ENCODE peak calls at places on chromosomes 2 and 18, in eight cellular contexts. One of them, this sample, is unnamed.

GRCh38 chr2:127429844-127430425 is 11.7 kb downstream of the PROC start:
- DNase-seq in stimulated activated naive CD8-positive, alpha-beta T cell treated with anti-CD3 and anti-CD28 coated beads, Interleukin-15, Interleukin-2, amounts not matched to agents 100 U/mL and 50 U/mL, for 24 hours: no peak
- DNase-seq in activated CD4-positive, alpha-beta memory T cell treated with anti-CD3 and anti-CD28 coated beads, Interleukin-2, amount 10 ng/mL, durations not matched to agents 7 days and 5 days: peak; percentile 2
- DNase-seq in CD8-positive, alpha-beta T cell: no peak
- DNase-seq in germinal center: no peak
- DNase-seq in GM04504: no peak
- DNase-seq in A549: no peak
- DNase-seq in renal cortical epithelial cell: no peak
- DNase-seq in this sample: no peak

GRCh38 chr2:24707141-24707540 is 86.0 kb downstream of the PTRHD1 start:
- DNase-seq in stimulated activated naive CD8-positive, alpha-beta T cell treated with anti-CD3 and anti-CD28 coated beads, Interleukin-15, Interleukin-2, amounts not matched to agents 100 U/mL and 50 U/mL, for 24 hours: no peak
- DNase-seq in GM04504: no peak
- DNase-seq in A549: no peak
- DNase-seq in activated CD4-positive, alpha-beta memory T cell treated with anti-CD3 and anti-CD28 coated beads, Interleukin-2, amount 10 ng/mL, durations not matched to agents 7 days and 5 days: no peak
- DNase-seq in renal cortical epithelial cell: no peak
- DNase-seq in CD8-positive, alpha-beta T cell: no peak
- DNase-seq in germinal center: no peak
- DNase-seq in this sample: no peak

GRCh38 chr2:11547912-11548497 is 14.2 kb downstream of the GREB1 start:
- DNase-seq in renal cortical epithelial cell: no peak
- DNase-seq in GM04504: no peak
- DNase-seq in germinal center: no peak
- DNase-seq in stimulated activated naive CD8-positive, alpha-beta T cell treated with anti-CD3 and anti-CD28 coated beads, Interleukin-15, Interleukin-2, amounts not matched to agents 100 U/mL and 50 U/mL, for 24 hours: no peak
- DNase-seq in CD8-positive, alpha-beta T cell: no peak
- DNase-seq in A549: no peak
- DNase-seq in activated CD4-positive, alpha-beta memory T cell treated with anti-CD3 and anti-CD28 coated beads, Interleukin-2, amount 10 ng/mL, durations not matched to agents 7 days and 5 days: no peak
- DNase-seq in this sample: no peak

GRCh38 chr2:216632952-216633615 is at the start of gene IGFBP2:
- DNase-seq in germinal center: peak; percentile 32
- DNase-seq in renal cortical epithelial cell: no peak
- DNase-seq in GM04504: no peak
- DNase-seq in A549: peak; percentile 41
- DNase-seq in activated CD4-positive, alpha-beta memory T cell treated with anti-CD3 and anti-CD28 coated beads, Interleukin-2, amount 10 ng/mL, durations not matched to agents 7 days and 5 days: no peak
- DNase-seq in stimulated activated naive CD8-positive, alpha-beta T cell treated with anti-CD3 and anti-CD28 coated beads, Interleukin-15, Interleukin-2, amounts not matched to agents 100 U/mL and 50 U/mL, for 24 hours: peak; percentile 63
- DNase-seq in CD8-positive, alpha-beta T cell: no peak
- DNase-seq in this sample: peak; percentile 32

GRCh38 chr18:65017372-65017760 is 733.4 kb upstream of the CDH7 start:
- DNase-seq in A549: no peak
- DNase-seq in stimulated activated naive CD8-positive, alpha-beta T cell treated with anti-CD3 and anti-CD28 coated beads, Interleukin-15, Interleukin-2, amounts not matched to agents 100 U/mL and 50 U/mL, for 24 hours: no peak
- DNase-seq in renal cortical epithelial cell: no peak
- DNase-seq in GM04504: no peak
- DNase-seq in activated CD4-positive, alpha-beta memory T cell treated with anti-CD3 and anti-CD28 coated beads, Interleukin-2, amount 10 ng/mL, durations not matched to agents 7 days and 5 days: no peak
- DNase-seq in germinal center: no peak
- DNase-seq in CD8-positive, alpha-beta T cell: no peak
- DNase-seq in this sample: no peak

GRCh38 chr2:234310166-234310565 is 186.7 kb downstream of the ARL4C start:
- DNase-seq in GM04504: no peak
- DNase-seq in stimulated activated naive CD8-positive, alpha-beta T cell treated with anti-CD3 and anti-CD28 coated beads, Interleukin-15, Interleukin-2, amounts not matched to agents 100 U/mL and 50 U/mL, for 24 hours: no peak
- DNase-seq in activated CD4-positive, alpha-beta memory T cell treated with anti-CD3 and anti-CD28 coated beads, Interleukin-2, amount 10 ng/mL, durations not matched to agents 7 days and 5 days: no peak
- DNase-seq in CD8-positive, alpha-beta T cell: no peak
- DNase-seq in A549: no peak
- DNase-seq in renal cortical epithelial cell: no peak
- DNase-seq in germinal center: no peak
- DNase-seq in this sample: no peak

GRCh38 chr18:36095936-36096519 is 28.7 kb upstream of the RPRD1A start:
- DNase-seq in renal cortical epithelial cell: peak; percentile 80
- DNase-seq in A549: peak; percentile 10
- DNase-seq in activated CD4-positive, alpha-beta memory T cell treated with anti-CD3 and anti-CD28 coated beads, Interleukin-2, amount 10 ng/mL, durations not matched to agents 7 days and 5 days: no peak
- DNase-seq in stimulated activated naive CD8-positive, alpha-beta T cell treated with anti-CD3 and anti-CD28 coated beads, Interleukin-15, Interleukin-2, amounts not matched to agents 100 U/mL and 50 U/mL, for 24 hours: no peak
- DNase-seq in CD8-positive, alpha-beta T cell: no peak
- DNase-seq in GM04504: peak; percentile 34
- DNase-seq in germinal center: peak; percentile 40
- DNase-seq in this sample: no peak

GRCh38 chr2:85662899-85663683 is 4.9 kb downstream of the SFTPB start:
- DNase-seq in CD8-positive, alpha-beta T cell: no peak
- DNase-seq in GM04504: peak; percentile 84
- DNase-seq in activated CD4-positive, alpha-beta memory T cell treated with anti-CD3 and anti-CD28 coated beads, Interleukin-2, amount 10 ng/mL, durations not matched to agents 7 days and 5 days: no peak
- DNase-seq in stimulated activated naive CD8-positive, alpha-beta T cell treated with anti-CD3 and anti-CD28 coated beads, Interleukin-15, Interleukin-2, amounts not matched to agents 100 U/mL and 50 U/mL, for 24 hours: no peak
- DNase-seq in renal cortical epithelial cell: peak; percentile 98
- DNase-seq in A549: no peak
- DNase-seq in germinal center: no peak
- DNase-seq in this sample: no peak

GRCh38 chr18:46459789-46460455 is 197.1 kb downstream of the LOXHD1 start:
- DNase-seq in activated CD4-positive, alpha-beta memory T cell treated with anti-CD3 and anti-CD28 coated beads, Interleukin-2, amount 10 ng/mL, durations not matched to agents 7 days and 5 days: no peak
- DNase-seq in A549: no peak
- DNase-seq in renal cortical epithelial cell: no peak
- DNase-seq in CD8-positive, alpha-beta T cell: no peak
- DNase-seq in germinal center: no peak
- DNase-seq in GM04504: no peak
- DNase-seq in stimulated activated naive CD8-positive, alpha-beta T cell treated with anti-CD3 and anti-CD28 coated beads, Interleukin-15, Interleukin-2, amounts not matched to agents 100 U/mL and 50 U/mL, for 24 hours: no peak
- DNase-seq in this sample: no peak

GRCh38 chr2:188598551-188598950 is 306.9 kb downstream of the GULP1 start:
- DNase-seq in CD8-positive, alpha-beta T cell: no peak
- DNase-seq in GM04504: no peak
- DNase-seq in A549: no peak
- DNase-seq in stimulated activated naive CD8-positive, alpha-beta T cell treated with anti-CD3 and anti-CD28 coated beads, Interleukin-15, Interleukin-2, amounts not matched to agents 100 U/mL and 50 U/mL, for 24 hours: no peak
- DNase-seq in germinal center: no peak
- DNase-seq in renal cortical epithelial cell: peak; percentile 76
- DNase-seq in activated CD4-positive, alpha-beta memory T cell treated with anti-CD3 and anti-CD28 coated beads, Interleukin-2, amount 10 ng/mL, durations not matched to agents 7 days and 5 days: no peak
- DNase-seq in this sample: peak; percentile 49

GRCh38 chr2:156818944-156819343 is 382.8 kb downstream of the GPD2 start:
- DNase-seq in A549: no peak
- DNase-seq in GM04504: no peak
- DNase-seq in renal cortical epithelial cell: no peak
- DNase-seq in CD8-positive, alpha-beta T cell: no peak
- DNase-seq in stimulated activated naive CD8-positive, alpha-beta T cell treated with anti-CD3 and anti-CD28 coated beads, Interleukin-15, Interleukin-2, amounts not matched to agents 100 U/mL and 50 U/mL, for 24 hours: no peak
- DNase-seq in germinal center: no peak
- DNase-seq in activated CD4-positive, alpha-beta memory T cell treated with anti-CD3 and anti-CD28 coated beads, Interleukin-2, amount 10 ng/mL, durations not matched to agents 7 days and 5 days: no peak
- DNase-seq in this sample: no peak

GRCh38 chr2:238614376-238614775 is 187.6 kb downstream of the ASB1 start:
- DNase-seq in GM04504: no peak
- DNase-seq in A549: no peak
- DNase-seq in stimulated activated naive CD8-positive, alpha-beta T cell treated with anti-CD3 and anti-CD28 coated beads, Interleukin-15, Interleukin-2, amounts not matched to agents 100 U/mL and 50 U/mL, for 24 hours: no peak
- DNase-seq in renal cortical epithelial cell: no peak
- DNase-seq in CD8-positive, alpha-beta T cell: no peak
- DNase-seq in activated CD4-positive, alpha-beta memory T cell treated with anti-CD3 and anti-CD28 coated beads, Interleukin-2, amount 10 ng/mL, durations not matched to agents 7 days and 5 days: no peak
- DNase-seq in germinal center: no peak
- DNase-seq in this sample: no peak

GRCh38 chr2:157839162-157839801 is 36.8 kb downstream of the ACVR1 start:
- DNase-seq in GM04504: no peak
- DNase-seq in stimulated activated naive CD8-positive, alpha-beta T cell treated with anti-CD3 and anti-CD28 coated beads, Interleukin-15, Interleukin-2, amounts not matched to agents 100 U/mL and 50 U/mL, for 24 hours: no peak
- DNase-seq in CD8-positive, alpha-beta T cell: no peak
- DNase-seq in germinal center: no peak
- DNase-seq in A549: no peak
- DNase-seq in activated CD4-positive, alpha-beta memory T cell treated with anti-CD3 and anti-CD28 coated beads, Interleukin-2, amount 10 ng/mL, durations not matched to agents 7 days and 5 days: no peak
- DNase-seq in renal cortical epithelial cell: peak; percentile 49
- DNase-seq in this sample: peak; percentile 47

GRCh38 chr2:8378016-8378810 is 303.6 kb upstream of the ID2 start:
- DNase-seq in CD8-positive, alpha-beta T cell: no peak
- DNase-seq in germinal center: peak; percentile 28
- DNase-seq in stimulated activated naive CD8-positive, alpha-beta T cell treated with anti-CD3 and anti-CD28 coated beads, Interleukin-15, Interleukin-2, amounts not matched to agents 100 U/mL and 50 U/mL, for 24 hours: no peak
- DNase-seq in GM04504: no peak
- DNase-seq in renal cortical epithelial cell: no peak
- DNase-seq in activated CD4-positive, alpha-beta memory T cell treated with anti-CD3 and anti-CD28 coated beads, Interleukin-2, amount 10 ng/mL, durations not matched to agents 7 days and 5 days: no peak
- DNase-seq in A549: no peak
- DNase-seq in this sample: no peak

GRCh38 chr2:194383404-194383803 is 1273.6 kb upstream of the SLC39A10 start:
- DNase-seq in germinal center: no peak
- DNase-seq in CD8-positive, alpha-beta T cell: no peak
- DNase-seq in GM04504: no peak
- DNase-seq in renal cortical epithelial cell: no peak
- DNase-seq in activated CD4-positive, alpha-beta memory T cell treated with anti-CD3 and anti-CD28 coated beads, Interleukin-2, amount 10 ng/mL, durations not matched to agents 7 days and 5 days: no peak
- DNase-seq in stimulated activated naive CD8-positive, alpha-beta T cell treated with anti-CD3 and anti-CD28 coated beads, Interleukin-15, Interleukin-2, amounts not matched to agents 100 U/mL and 50 U/mL, for 24 hours: peak; percentile 6
- DNase-seq in A549: no peak
- DNase-seq in this sample: no peak

GRCh38 chr2:36618381-36618780 is 20.4 kb upstream of the FEZ2 start:
- DNase-seq in CD8-positive, alpha-beta T cell: no peak
- DNase-seq in activated CD4-positive, alpha-beta memory T cell treated with anti-CD3 and anti-CD28 coated beads, Interleukin-2, amount 10 ng/mL, durations not matched to agents 7 days and 5 days: no peak
- DNase-seq in A549: peak; percentile 71
- DNase-seq in renal cortical epithelial cell: peak; percentile 77
- DNase-seq in germinal center: peak; percentile 54
- DNase-seq in stimulated activated naive CD8-positive, alpha-beta T cell treated with anti-CD3 and anti-CD28 coated beads, Interleukin-15, Interleukin-2, amounts not matched to agents 100 U/mL and 50 U/mL, for 24 hours: peak; percentile 26
- DNase-seq in GM04504: no peak
- DNase-seq in this sample: no peak

GRCh38 chr18:29840101-29840500 is 1202.4 kb downstream of the DSC3 start:
- DNase-seq in renal cortical epithelial cell: peak; percentile 68
- DNase-seq in stimulated activated naive CD8-positive, alpha-beta T cell treated with anti-CD3 and anti-CD28 coated beads, Interleukin-15, Interleukin-2, amounts not matched to agents 100 U/mL and 50 U/mL, for 24 hours: no peak
- DNase-seq in A549: no peak
- DNase-seq in GM04504: peak; percentile 15
- DNase-seq in activated CD4-positive, alpha-beta memory T cell treated with anti-CD3 and anti-CD28 coated beads, Interleukin-2, amount 10 ng/mL, durations not matched to agents 7 days and 5 days: no peak
- DNase-seq in germinal center: no peak
- DNase-seq in CD8-positive, alpha-beta T cell: no peak
- DNase-seq in this sample: no peak

GRCh38 chr2:178514664-178515063 is 34.4 kb downstream of the PLEKHA3 start:
- DNase-seq in germinal center: no peak
- DNase-seq in renal cortical epithelial cell: peak; percentile 91
- DNase-seq in A549: no peak
- DNase-seq in stimulated activated naive CD8-positive, alpha-beta T cell treated with anti-CD3 and anti-CD28 coated beads, Interleukin-15, Interleukin-2, amounts not matched to agents 100 U/mL and 50 U/mL, for 24 hours: peak; percentile 23
- DNase-seq in activated CD4-positive, alpha-beta memory T cell treated with anti-CD3 and anti-CD28 coated beads, Interleukin-2, amount 10 ng/mL, durations not matched to agents 7 days and 5 days: peak; percentile 58
- DNase-seq in GM04504: peak; percentile 20
- DNase-seq in CD8-positive, alpha-beta T cell: no peak
- DNase-seq in this sample: no peak

GRCh38 chr2:178920916-178921513 is 113.8 kb upstream of the TTN start:
- DNase-seq in renal cortical epithelial cell: no peak
- DNase-seq in GM04504: no peak
- DNase-seq in stimulated activated naive CD8-positive, alpha-beta T cell treated with anti-CD3 and anti-CD28 coated beads, Interleukin-15, Interleukin-2, amounts not matched to agents 100 U/mL and 50 U/mL, for 24 hours: no peak
- DNase-seq in activated CD4-positive, alpha-beta memory T cell treated with anti-CD3 and anti-CD28 coated beads, Interleukin-2, amount 10 ng/mL, durations not matched to agents 7 days and 5 days: no peak
- DNase-seq in CD8-positive, alpha-beta T cell: no peak
- DNase-seq in A549: no peak
- DNase-seq in germinal center: no peak
- DNase-seq in this sample: no peak

GRCh38 chr18:36326771-36327170 is 29.3 kb downstream of the FHOD3 start:
- DNase-seq in stimulated activated naive CD8-positive, alpha-beta T cell treated with anti-CD3 and anti-CD28 coated beads, Interleukin-15, Interleukin-2, amounts not matched to agents 100 U/mL and 50 U/mL, for 24 hours: no peak
- DNase-seq in germinal center: no peak
- DNase-seq in A549: no peak
- DNase-seq in renal cortical epithelial cell: no peak
- DNase-seq in GM04504: no peak
- DNase-seq in activated CD4-positive, alpha-beta memory T cell treated with anti-CD3 and anti-CD28 coated beads, Interleukin-2, amount 10 ng/mL, durations not matched to agents 7 days and 5 days: no peak
- DNase-seq in CD8-positive, alpha-beta T cell: no peak
- DNase-seq in this sample: no peak

GRCh38 chr2:50513724-50514123 is 518.2 kb downstream of the NRXN1 start:
- DNase-seq in activated CD4-positive, alpha-beta memory T cell treated with anti-CD3 and anti-CD28 coated beads, Interleukin-2, amount 10 ng/mL, durations not matched to agents 7 days and 5 days: no peak
- DNase-seq in A549: no peak
- DNase-seq in CD8-positive, alpha-beta T cell: no peak
- DNase-seq in renal cortical epithelial cell: no peak
- DNase-seq in germinal center: no peak
- DNase-seq in stimulated activated naive CD8-positive, alpha-beta T cell treated with anti-CD3 and anti-CD28 coated beads, Interleukin-15, Interleukin-2, amounts not matched to agents 100 U/mL and 50 U/mL, for 24 hours: no peak
- DNase-seq in GM04504: no peak
- DNase-seq in this sample: no peak

GRCh38 chr2:62091471-62091870 is 104.4 kb upstream of the B3GNT2 start:
- DNase-seq in stimulated activated naive CD8-positive, alpha-beta T cell treated with anti-CD3 and anti-CD28 coated beads, Interleukin-15, Interleukin-2, amounts not matched to agents 100 U/mL and 50 U/mL, for 24 hours: no peak
- DNase-seq in activated CD4-positive, alpha-beta memory T cell treated with anti-CD3 and anti-CD28 coated beads, Interleukin-2, amount 10 ng/mL, durations not matched to agents 7 days and 5 days: no peak
- DNase-seq in germinal center: no peak
- DNase-seq in CD8-positive, alpha-beta T cell: no peak
- DNase-seq in renal cortical epithelial cell: no peak
- DNase-seq in GM04504: no peak
- DNase-seq in A549: no peak
- DNase-seq in this sample: no peak

GRCh38 chr2:202030676-202031075 is 3.0 kb upstream of the FZD7 start:
- DNase-seq in GM04504: no peak
- DNase-seq in A549: no peak
- DNase-seq in CD8-positive, alpha-beta T cell: no peak
- DNase-seq in germinal center: no peak
- DNase-seq in stimulated activated naive CD8-positive, alpha-beta T cell treated with anti-CD3 and anti-CD28 coated beads, Interleukin-15, Interleukin-2, amounts not matched to agents 100 U/mL and 50 U/mL, for 24 hours: no peak
- DNase-seq in renal cortical epithelial cell: no peak
- DNase-seq in activated CD4-positive, alpha-beta memory T cell treated with anti-CD3 and anti-CD28 coated beads, Interleukin-2, amount 10 ng/mL, durations not matched to agents 7 days and 5 days: no peak
- DNase-seq in this sample: no peak

GRCh38 chr2:113039675-113040074 is 13.0 kb downstream of the IL36B start:
- DNase-seq in CD8-positive, alpha-beta T cell: no peak
- DNase-seq in germinal center: no peak
- DNase-seq in GM04504: no peak
- DNase-seq in stimulated activated naive CD8-positive, alpha-beta T cell treated with anti-CD3 and anti-CD28 coated beads, Interleukin-15, Interleukin-2, amounts not matched to agents 100 U/mL and 50 U/mL, for 24 hours: no peak
- DNase-seq in A549: no peak
- DNase-seq in renal cortical epithelial cell: no peak
- DNase-seq in activated CD4-positive, alpha-beta memory T cell treated with anti-CD3 and anti-CD28 coated beads, Interleukin-2, amount 10 ng/mL, durations not matched to agents 7 days and 5 days: no peak
- DNase-seq in this sample: no peak

GRCh38 chr2:163630836-163631235 is 105.0 kb downstream of the FIGN start:
- DNase-seq in A549: no peak
- DNase-seq in renal cortical epithelial cell: no peak
- DNase-seq in GM04504: no peak
- DNase-seq in stimulated activated naive CD8-positive, alpha-beta T cell treated with anti-CD3 and anti-CD28 coated beads, Interleukin-15, Interleukin-2, amounts not matched to agents 100 U/mL and 50 U/mL, for 24 hours: no peak
- DNase-seq in activated CD4-positive, alpha-beta memory T cell treated with anti-CD3 and anti-CD28 coated beads, Interleukin-2, amount 10 ng/mL, durations not matched to agents 7 days and 5 days: no peak
- DNase-seq in CD8-positive, alpha-beta T cell: no peak
- DNase-seq in germinal center: no peak
- DNase-seq in this sample: no peak

GRCh38 chr2:44358498-44358897 is 2.8 kb downstream of the PREPL start:
- DNase-seq in GM04504: no peak
- DNase-seq in A549: no peak
- DNase-seq in stimulated activated naive CD8-positive, alpha-beta T cell treated with anti-CD3 and anti-CD28 coated beads, Interleukin-15, Interleukin-2, amounts not matched to agents 100 U/mL and 50 U/mL, for 24 hours: peak; percentile 73
- DNase-seq in CD8-positive, alpha-beta T cell: peak; percentile 50
- DNase-seq in germinal center: no peak
- DNase-seq in renal cortical epithelial cell: peak; percentile 74
- DNase-seq in activated CD4-positive, alpha-beta memory T cell treated with anti-CD3 and anti-CD28 coated beads, Interleukin-2, amount 10 ng/mL, durations not matched to agents 7 days and 5 days: peak; percentile 27
- DNase-seq in this sample: peak; percentile 48

GRCh38 chr2:119706196-119706595 is 27.2 kb downstream of the TMEM177 start:
- DNase-seq in stimulated activated naive CD8-positive, alpha-beta T cell treated with anti-CD3 and anti-CD28 coated beads, Interleukin-15, Interleukin-2, amounts not matched to agents 100 U/mL and 50 U/mL, for 24 hours: no peak
- DNase-seq in CD8-positive, alpha-beta T cell: no peak
- DNase-seq in renal cortical epithelial cell: no peak
- DNase-seq in A549: no peak
- DNase-seq in GM04504: no peak
- DNase-seq in germinal center: no peak
- DNase-seq in activated CD4-positive, alpha-beta memory T cell treated with anti-CD3 and anti-CD28 coated beads, Interleukin-2, amount 10 ng/mL, durations not matched to agents 7 days and 5 days: no peak
- DNase-seq in this sample: no peak

GRCh38 chr18:2824865-2825264 is 21.9 kb upstream of the EMILIN2 start:
- DNase-seq in stimulated activated naive CD8-positive, alpha-beta T cell treated with anti-CD3 and anti-CD28 coated beads, Interleukin-15, Interleukin-2, amounts not matched to agents 100 U/mL and 50 U/mL, for 24 hours: no peak
- DNase-seq in germinal center: no peak
- DNase-seq in A549: no peak
- DNase-seq in CD8-positive, alpha-beta T cell: no peak
- DNase-seq in activated CD4-positive, alpha-beta memory T cell treated with anti-CD3 and anti-CD28 coated beads, Interleukin-2, amount 10 ng/mL, durations not matched to agents 7 days and 5 days: no peak
- DNase-seq in renal cortical epithelial cell: no peak
- DNase-seq in GM04504: no peak
- DNase-seq in this sample: no peak

GRCh38 chr2:8849322-8849721 is 11.9 kb upstream of the KIDINS220 start:
- DNase-seq in A549: no peak
- DNase-seq in CD8-positive, alpha-beta T cell: no peak
- DNase-seq in stimulated activated naive CD8-positive, alpha-beta T cell treated with anti-CD3 and anti-CD28 coated beads, Interleukin-15, Interleukin-2, amounts not matched to agents 100 U/mL and 50 U/mL, for 24 hours: no peak
- DNase-seq in germinal center: no peak
- DNase-seq in renal cortical epithelial cell: no peak
- DNase-seq in GM04504: peak; percentile 35
- DNase-seq in activated CD4-positive, alpha-beta memory T cell treated with anti-CD3 and anti-CD28 coated beads, Interleukin-2, amount 10 ng/mL, durations not matched to agents 7 days and 5 days: no peak
- DNase-seq in this sample: no peak

GRCh38 chr2:185316383-185316782 is 422.2 kb upstream of the FSIP2 start:
- DNase-seq in GM04504: no peak
- DNase-seq in stimulated activated naive CD8-positive, alpha-beta T cell treated with anti-CD3 and anti-CD28 coated beads, Interleukin-15, Interleukin-2, amounts not matched to agents 100 U/mL and 50 U/mL, for 24 hours: no peak
- DNase-seq in renal cortical epithelial cell: no peak
- DNase-seq in germinal center: no peak
- DNase-seq in CD8-positive, alpha-beta T cell: no peak
- DNase-seq in A549: no peak
- DNase-seq in activated CD4-positive, alpha-beta memory T cell treated with anti-CD3 and anti-CD28 coated beads, Interleukin-2, amount 10 ng/mL, durations not matched to agents 7 days and 5 days: no peak
- DNase-seq in this sample: no peak

GRCh38 chr2:226423498-226423960 is 376.1 kb downstream of the IRS1 start:
- DNase-seq in GM04504: no peak
- DNase-seq in germinal center: peak; percentile 12
- DNase-seq in stimulated activated naive CD8-positive, alpha-beta T cell treated with anti-CD3 and anti-CD28 coated beads, Interleukin-15, Interleukin-2, amounts not matched to agents 100 U/mL and 50 U/mL, for 24 hours: peak; percentile 27
- DNase-seq in renal cortical epithelial cell: peak; percentile 46
- DNase-seq in CD8-positive, alpha-beta T cell: peak; percentile 22
- DNase-seq in A549: no peak
- DNase-seq in activated CD4-positive, alpha-beta memory T cell treated with anti-CD3 and anti-CD28 coated beads, Interleukin-2, amount 10 ng/mL, durations not matched to agents 7 days and 5 days: peak; percentile 72
- DNase-seq in this sample: peak; percentile 39

GRCh38 chr2:3377279-3377611 is 373 bp downstream of the EIPR1 start:
- DNase-seq in CD8-positive, alpha-beta T cell: no peak
- DNase-seq in GM04504: no peak
- DNase-seq in A549: peak; percentile 73
- DNase-seq in stimulated activated naive CD8-positive, alpha-beta T cell treated with anti-CD3 and anti-CD28 coated beads, Interleukin-15, Interleukin-2, amounts not matched to agents 100 U/mL and 50 U/mL, for 24 hours: no peak
- DNase-seq in renal cortical epithelial cell: peak; percentile 47
- DNase-seq in activated CD4-positive, alpha-beta memory T cell treated with anti-CD3 and anti-CD28 coated beads, Interleukin-2, amount 10 ng/mL, durations not matched to agents 7 days and 5 days: peak; percentile 59
- DNase-seq in germinal center: peak; percentile 50
- DNase-seq in this sample: no peak

GRCh38 chr2:120354467-120354866 is 8.5 kb downstream of the INHBB start:
- DNase-seq in CD8-positive, alpha-beta T cell: no peak
- DNase-seq in renal cortical epithelial cell: no peak
- DNase-seq in A549: no peak
- DNase-seq in GM04504: no peak
- DNase-seq in germinal center: no peak
- DNase-seq in stimulated activated naive CD8-positive, alpha-beta T cell treated with anti-CD3 and anti-CD28 coated beads, Interleukin-15, Interleukin-2, amounts not matched to agents 100 U/mL and 50 U/mL, for 24 hours: no peak
- DNase-seq in activated CD4-positive, alpha-beta memory T cell treated with anti-CD3 and anti-CD28 coated beads, Interleukin-2, amount 10 ng/mL, durations not matched to agents 7 days and 5 days: no peak
- DNase-seq in this sample: no peak

GRCh38 chr2:68295523-68295922 is 24.2 kb downstream of the CNRIP1 start:
- DNase-seq in A549: no peak
- DNase-seq in germinal center: peak; percentile 65
- DNase-seq in GM04504: no peak
- DNase-seq in activated CD4-positive, alpha-beta memory T cell treated with anti-CD3 and anti-CD28 coated beads, Interleukin-2, amount 10 ng/mL, durations not matched to agents 7 days and 5 days: no peak
- DNase-seq in CD8-positive, alpha-beta T cell: no peak
- DNase-seq in stimulated activated naive CD8-positive, alpha-beta T cell treated with anti-CD3 and anti-CD28 coated beads, Interleukin-15, Interleukin-2, amounts not matched to agents 100 U/mL and 50 U/mL, for 24 hours: no peak
- DNase-seq in renal cortical epithelial cell: no peak
- DNase-seq in this sample: no peak

This sample was measured in thyroid gland.